ENCODE peak calls at places on chromosome 21, in five cellular contexts. E is GM23338; Z is activated naive CD8-positive, alpha-beta T cell treated with anti-CD3 and anti-CD28 coated beads, Interleukin-2, amount 50 U/mL, for 24 hours; U is mammary epithelial cell; S is CD8-positive, alpha-beta memory T cell. H is an unnamed sample.

GRCh38 chr21:35051287-35051818 is 2.3 kb upstream of the RUNX1 start:
- DNase-seq in U (peak), S (peak), Z (peak), E (peak), H (peak)

GRCh38 chr21:31222142-31222541 is 121.9 kb downstream of the TIAM1 start:
- DNase-seq in S (no peak), Z (no peak), E (no peak), U (peak), H (no peak)

GRCh38 chr21:36976882-36977651 is 10.6 kb upstream of the HLCS start:
- DNase-seq in U (peak), E (peak), S (peak), Z (peak), H (peak)

GRCh38 chr21:14453964-14454641 is 71.2 kb upstream of the HSPA13 start:
- DNase-seq in U (no peak), S (no peak), E (no peak), Z (no peak), H (peak)

GRCh38 chr21:38773108-38774061 is 32.3 kb upstream of the ETS2 start:
- DNase-seq in E (no peak), Z (no peak), U (peak), S (no peak), H (no peak)

GRCh38 chr21:17386498-17386897 is 126.3 kb upstream of the CXADR start:
- DNase-seq in S (no peak), U (no peak), Z (no peak), E (peak), H (no peak)

GRCh38 chr21:42057861-42058437 is 13.2 kb upstream of the UMODL1 start:
- DNase-seq in E (no peak), U (no peak), Z (no peak), S (no peak), H (no peak)

GRCh38 chr21:22900511-22900910 is 1902.3 kb downstream of the NCAM2 start:
- DNase-seq in U (no peak), S (no peak), E (no peak), Z (no peak), H (no peak)

GRCh38 chr21:28253378-28253777 is 739.3 kb downstream of the LTN1 start:
- DNase-seq in U (peak), Z (no peak), E (no peak), S (no peak), H (no peak)

GRCh38 chr21:45383111-45383614 is 21.8 kb upstream of the COL18A1 start:
- DNase-seq in E (no peak), S (no peak), U (no peak), Z (no peak), H (peak)

GRCh38 chr21:33815153-33815707 is 100.4 kb downstream of the ATP5PO start:
- DNase-seq in Z (no peak), S (no peak), U (no peak), E (no peak), H (no peak)

GRCh38 chr21:44952929-44953627 is 13.2 kb downstream of the SLX9 start:
- DNase-seq in S (no peak), E (no peak), U (no peak), Z (no peak), H (no peak)

GRCh38 chr21:39582749-39583148 is 30.0 kb upstream of the B3GALT5 start:
- DNase-seq in U (no peak), E (no peak), Z (no peak), S (no peak), H (no peak)

GRCh38 chr21:33981341-33982101 is 65.9 kb upstream of the ATP5PO start:
- DNase-seq in U (no peak), S (no peak), Z (no peak), E (no peak), H (no peak)

GRCh38 chr21:43893536-43894205 is 28.6 kb downstream of the AGPAT3 start:
- DNase-seq in E (no peak), Z (peak), U (no peak), S (no peak), H (peak)

GRCh38 chr21:15437873-15438272 is 291.9 kb upstream of the USP25 start:
- DNase-seq in Z (no peak), E (peak), U (peak), S (no peak), H (no peak)

GRCh38 chr21:39153373-39153772 is 29.9 kb downstream of the PSMG1 start:
- DNase-seq in S (no peak), E (peak), U (no peak), Z (no peak), H (peak)

GRCh38 chr21:46482846-46483231 is 24.1 kb downstream of the DIP2A start:
- DNase-seq in S (no peak), U (no peak), Z (no peak), E (no peak), H (no peak)

GRCh38 chr21:37631319-37632117 is 264.9 kb downstream of the DYRK1A start:
- DNase-seq in S (no peak), E (peak), U (peak), Z (peak), H (no peak)

GRCh38 chr21:36658926-36659325 is 40.0 kb upstream of the SIM2 start:
- DNase-seq in E (no peak), Z (no peak), U (no peak), S (no peak), H (no peak)

GRCh38 chr21:31509108-31510017 is 150.1 kb upstream of the SOD1 start:
- DNase-seq in S (peak), Z (peak), U (peak), E (peak), H (peak)